ENCODE peak calls at places on chromosomes 3 and 15, in four cellular contexts. B is K562, F is HepG2, P is H1. X is an unnamed sample. For H3K4me1, the result is how much of the 10 kb centered on the place peaks cover.

GRCh38 chr3:87855626-87856025 is 203.2 kb downstream of the CGGBP1 start:
- DNase-seq in P (no peak), F (no peak), B (no peak), X (peak)

GRCh38 chr15:99343836-99344551 is 92.7 kb downstream of the LRRC28 start:
- DNase-seq in B (no peak), P (peak), F (no peak), X (peak)

GRCh38 chr15:98794211-98794610 is 145.9 kb downstream of the IGF1R start:
- DNase-seq in P (no peak), F (no peak), B (no peak), X (no peak)

GRCh38 chr15:45242289-45242688 is 9.7 kb upstream of the SLC28A2 start:
- DNase-seq in P (no peak), F (no peak), B (no peak), X (no peak)

GRCh38 chr3:61250784-61251173 is 473 bp downstream of the FHIT start:
- DNase-seq in F (peak), P (peak), B (peak), X (no peak)

GRCh38 chr3:186967686-186968085 is 37.4 kb downstream of the ST6GAL1 start:
- DNase-seq in F (no peak), P (no peak), B (no peak), X (no peak)

GRCh38 chr15:77415450-77416448 is 4.2 kb downstream of the PEAK1 start:
- DNase-seq in F (no peak), B (no peak), P (no peak), X (peak)

GRCh38 chr3:169787791-169788190 is 14.6 kb downstream of the MYNN start:
- DNase-seq in B (no peak), P (no peak), F (no peak), X (no peak)

GRCh38 chr3:126287536-126288181 is 69.5 kb downstream of the KLF15 start:
- DNase-seq in F (peak), P (peak), B (no peak), X (peak)

GRCh38 chr15:67147410-67147949 is 82.1 kb downstream of the SMAD3 start:
- DNase-seq in F (no peak), B (no peak), P (no peak), X (no peak)

GRCh38 chr3:10883478-10884234 is 67.6 kb downstream of the SLC6A11 start:
- DNase-seq in F (peak), B (peak), P (peak), X (peak)

GRCh38 chr3:51340311-51340829 is 44.7 kb upstream of the MANF start:
- DNase-seq in B (no peak), F (peak), P (peak), X (peak)

GRCh38 chr3:8529197-8529637 is 27.6 kb downstream of the LMCD1 start:
- DNase-seq in P (no peak), F (peak), B (no peak), X (peak)

GRCh38 chr3:42749025-42749752 is 23.9 kb downstream of the CCDC13 start:
- DNase-seq in B (no peak), P (peak), F (no peak), X (no peak)

GRCh38 chr15:52331490-52332240 is 36.1 kb upstream of the MYO5C start:
- DNase-seq in F (peak), P (no peak), B (no peak), X (peak)

GRCh38 chr3:193490989-193491388 is 63.7 kb downstream of the ATP13A4 start:
- DNase-seq in P (no peak), B (no peak), F (no peak), X (no peak)

GRCh38 chr3:9373443-9373842 is 10.6 kb downstream of the THUMPD3 start:
- DNase-seq in B (no peak), F (no peak), P (no peak), X (no peak)

GRCh38 chr3:55897573-55898224 is 410.6 kb upstream of the WNT5A start:
- DNase-seq in F (no peak), P (no peak), B (no peak), X (peak)

GRCh38 chr3:43870844-43871626 is 180.3 kb downstream of the ABHD5 start:
- DNase-seq in F (no peak), P (peak), B (no peak), X (no peak)

GRCh38 chr3:171842864-171843511 is at the start of gene TMEM212:
- DNase-seq in B (no peak), P (no peak), F (peak), X (peak)

GRCh38 chr3:43770426-43771103 is 79.8 kb downstream of the ABHD5 start:
- DNase-seq in F (no peak), P (no peak), B (peak), X (peak)

GRCh38 chr3:195070321-195070720 is 200.6 kb downstream of the XXYLT1 start:
- DNase-seq in P (no peak), F (no peak), B (no peak), X (no peak)

GRCh38 chr3:50600141-50600753 is 11.3 kb downstream of the CISH start:
- DNase-seq in P (no peak), B (peak), F (no peak), X (no peak)

GRCh38 chr3:130900959-130901358 is 7.1 kb downstream of the ATP2C1 start:
- DNase-seq in B (no peak), P (no peak), F (peak), X (no peak)

GRCh38 chr15:67843571-67844387 is 3.9 kb upstream of the RNU6-1 start:
- DNase-seq in F (peak), P (no peak), B (no peak), X (peak)

GRCh38 chr3:42739401-42740158 is 33.5 kb downstream of the CCDC13 start:
- DNase-seq in B (no peak), P (peak), F (peak), X (no peak)

GRCh38 chr3:125116311-125117069 is 60.7 kb upstream of the HEG1 start:
- DNase-seq in B (no peak), P (no peak), F (no peak), X (no peak)

GRCh38 chr15:75149911-75150709 is 51.6 kb upstream of the C15orf39 start:
- DNase-seq in B (peak), F (no peak), P (no peak), X (no peak)

GRCh38 chr3:48656061-48656840 is 6.4 kb downstream of the CELSR3 start:
- DNase-seq in F (peak), P (peak), B (no peak), X (peak)

GRCh38 chr3:126354776-126355175 is 2.4 kb downstream of the KLF15 start:
- DNase-seq in P (no peak), B (no peak), F (no peak), X (no peak)

GRCh38 chr3:195441971-195442572 is 748 bp downstream of the ACAP2 start:
- DNase-seq in P (peak), B (peak), F (no peak), X (peak)

GRCh38 chr3:156024904-156025303 is 95.5 kb upstream of the KCNAB1 start:
- DNase-seq in P (no peak), F (no peak), B (no peak), X (no peak)

GRCh38 chr3:129056832-129057231 is 3.7 kb upstream of the GP9 start:
- DNase-seq in P (no peak), B (no peak), F (no peak), X (no peak)

GRCh38 chr3:52054689-52055511 is 1.5 kb downstream of the DUSP7 start:
- DNase-seq in P (peak), B (peak), F (no peak), X (peak)

GRCh38 chr3:152159328-152159727 is 109.4 kb upstream of the MBNL1 start:
- DNase-seq in B (no peak), F (no peak), P (no peak), X (no peak)

GRCh38 chr3:80355144-80355543 is 587.3 kb upstream of the ROBO1 start:
- DNase-seq in B (no peak), P (no peak), F (no peak), X (no peak)

GRCh38 chr3:129199366-129199765 is 15.7 kb upstream of the CNBP start:
- DNase-seq in P (no peak), B (no peak), F (no peak), X (no peak)

GRCh38 chr3:191328383-191328962 is 721 bp upstream of the CCDC50 start:
- DNase-seq in B (peak), F (no peak), P (no peak), X (peak)

GRCh38 chr15:100721758-100722550 is 119.6 kb downstream of the ASB7 start:
- DNase-seq in P (peak), F (peak), B (no peak), X (peak)
- H2AFZ ChIP-seq in P (no peak), F (no peak), B (no peak), X (no peak)

DNA sequence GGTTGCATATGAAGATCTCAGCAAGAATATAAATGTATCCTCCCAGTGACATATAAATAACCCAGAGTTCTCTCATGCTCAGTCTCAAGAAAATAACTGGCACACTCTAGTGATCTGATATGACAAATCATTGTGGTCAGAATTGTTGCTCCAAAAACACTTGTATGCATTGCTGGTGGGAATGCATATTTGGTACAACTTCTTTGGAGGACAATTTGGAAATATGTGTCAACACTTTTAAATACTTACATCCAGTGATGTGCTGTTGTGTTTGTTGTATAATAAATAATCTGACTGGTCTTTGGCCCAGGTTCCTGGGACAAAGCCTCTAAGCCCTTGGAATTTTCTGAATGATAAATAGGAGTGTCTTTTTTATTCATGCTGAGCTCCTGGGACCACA is 66.7 kb upstream of the STT3B start:
- DNase-seq in F (no peak), P (no peak), B (no peak), X (no peak)
- TF ChIP-seq JUN in F (no peak), P (no peak), B (no peak), X (no peak)

GRCh38 chr15:64462492-64462891 is 2.1 kb downstream of the ZNF609 start:
- DNase-seq in F (no peak), P (no peak), B (no peak), X (no peak)
- H3K4me1 ChIP-seq in F (half or more), P (under half), B (half or more), X (under half)

DNA sequence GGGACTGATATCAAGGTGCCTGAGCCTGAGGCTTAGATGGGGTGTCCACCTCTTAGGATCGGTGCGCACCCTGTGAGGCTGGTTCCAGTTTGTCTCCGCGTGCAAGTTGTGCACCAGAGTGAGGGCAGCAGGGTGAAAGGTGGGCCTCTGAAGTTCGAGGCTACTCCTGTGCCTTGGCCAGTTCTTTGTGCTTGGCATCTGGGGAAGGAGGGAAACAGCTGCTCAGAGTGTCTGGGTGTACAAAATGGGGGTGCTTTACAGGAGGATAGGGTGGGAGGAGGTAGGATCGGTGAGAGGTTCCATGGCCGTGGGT is 835 bp downstream of the VPS8 start:
- DNase-seq in F (no peak), B (no peak), P (no peak), X (no peak)
- H2AFZ ChIP-seq in F (no peak), B (peak), P (peak), X (peak)

X was measured in endothelial cell of umbilical vein.